ENCODE peak calls at places on chromosomes 13 and 19, in five cellular contexts. Y is stimulated activated CD8-positive, alpha-beta memory T cell treated with anti-CD3 and anti-CD28 coated beads, Interleukin-7, amount 100 ng/mL, for 4 hours; S is PC-3; E is Caco-2; A is GM04503. K is an unnamed sample.

GRCh38 chr13:107238262-107238661 is 670.3 kb upstream of the ARGLU1 start:
- DNase-seq in Y (no peak), S (no peak), E (no peak), A (no peak), K (no peak)

GRCh38 chr19:934865-935422 is 9.1 kb downstream of the ARID3A start:
- DNase-seq in Y (no peak), S (peak), E (no peak), A (no peak), K (peak)

GRCh38 chr19:34480971-34481821 is at the start of gene WTIP:
- DNase-seq in Y (no peak), S (peak), E (peak), A (peak), K (peak)

GRCh38 chr19:29269641-29270040 is 56.7 kb upstream of the UQCRFS1 start:
- DNase-seq in Y (no peak), S (no peak), E (no peak), A (no peak), K (no peak)

GRCh38 chr13:21657538-21657937 is 13.3 kb upstream of the FGF9 start:
- DNase-seq in Y (no peak), S (peak), E (no peak), A (no peak), K (no peak)

GRCh38 chr19:7605490-7606222 is 10.0 kb downstream of the CAMSAP3 start:
- DNase-seq in Y (no peak), S (peak), E (peak), A (no peak), K (no peak)

GRCh38 chr13:40665754-40666057 is 735 bp downstream of the FOXO1 start:
- DNase-seq in Y (peak), S (peak), E (no peak), A (no peak), K (no peak)

GRCh38 chr19:29620931-29621351 is 14.9 kb downstream of the POP4 start:
- DNase-seq in Y (no peak), S (no peak), E (no peak), A (no peak), K (no peak)

GRCh38 chr13:44685641-44686040 is 109.5 kb upstream of the TSC22D1 start:
- DNase-seq in Y (no peak), S (peak), E (no peak), A (no peak), K (no peak)

GRCh38 chr19:48182434-48182833 is 12.0 kb downstream of the ZSWIM9 start:
- DNase-seq in Y (no peak), S (no peak), E (no peak), A (no peak), K (no peak)

GRCh38 chr13:43390101-43390500 is 366.7 kb downstream of the DNAJC15 start:
- DNase-seq in Y (no peak), S (no peak), E (no peak), A (no peak), K (no peak)

GRCh38 chr13:40688781-40689180 is 22.3 kb upstream of the FOXO1 start:
- DNase-seq in Y (no peak), S (no peak), E (no peak), A (no peak), K (no peak)

GRCh38 chr19:8321760-8322637 is 703 bp downstream of the RPS28 start:
- DNase-seq in Y (no peak), S (no peak), E (no peak), A (no peak), K (no peak)

GRCh38 chr13:43300817-43301216 is 277.4 kb downstream of the DNAJC15 start:
- DNase-seq in Y (no peak), S (no peak), E (no peak), A (peak), K (peak)

GRCh38 chr19:48962029-48962848 is 2.9 kb upstream of the FTL start:
- DNase-seq in Y (no peak), S (peak), E (peak), A (no peak), K (no peak)

GRCh38 chr19:45092747-45093678 is at the start of gene PPP1R37:
- DNase-seq in Y (peak), S (peak), E (peak), A (peak), K (peak)

GRCh38 chr13:35917252-35917941 is 213.8 kb downstream of the DCLK1 start:
- DNase-seq in Y (no peak), S (no peak), E (no peak), A (no peak), K (no peak)

GRCh38 chr19:50513746-50514345 is at the start of gene ASPDH:
- DNase-seq in Y (no peak), S (no peak), E (no peak), A (no peak), K (no peak)

GRCh38 chr13:20475927-20476691 is 49.5 kb downstream of the CRYL1 start:
- DNase-seq in Y (peak), S (no peak), E (no peak), A (no peak), K (no peak)

GRCh38 chr13:24215732-24216131 is 55.2 kb downstream of the SPATA13 start:
- DNase-seq in Y (no peak), S (peak), E (no peak), A (peak), K (peak)

GRCh38 chr13:39350461-39350881 is 252.5 kb downstream of the LHFPL6 start:
- DNase-seq in Y (no peak), S (no peak), E (no peak), A (no peak), K (no peak)

GRCh38 chr19:57280913-57281425 is 684 bp downstream of the ZNF460 start:
- DNase-seq in Y (no peak), S (peak), E (no peak), A (no peak), K (no peak)

GRCh38 chr19:40242480-40242879 is 16.0 kb upstream of the CCNP start:
- DNase-seq in Y (no peak), S (no peak), E (no peak), A (no peak), K (no peak)

GRCh38 chr19:46373573-46374359 is 26.9 kb downstream of the PPP5C start:
- DNase-seq in Y (no peak), S (peak), E (peak), A (no peak), K (peak)

GRCh38 chr19:16945364-16945714 is 56.5 kb downstream of the F2RL3 start:
- DNase-seq in Y (no peak), S (no peak), E (no peak), A (no peak), K (no peak)

GRCh38 chr13:100131863-100132574 is 43.1 kb downstream of the PCCA start:
- DNase-seq in Y (peak), S (peak), E (no peak), A (peak), K (peak)

GRCh38 chr19:32039446-32039845 is 306.0 kb upstream of the ZNF507 start:
- DNase-seq in Y (no peak), S (no peak), E (no peak), A (no peak), K (no peak)

K was measured in GM04504.